ENCODE peak calls at places on chromosomes 4 and X, in eight cellular contexts. P is GM10248, K is PC-3, X is type B pancreatic cell, M is lung, V is Calu3, T is omental fat pad, L is mesothelial cell of epicardium. E is an unnamed sample.

GRCh38 chrX:20951016-20951795 is 423.0 kb upstream of the CNKSR2 start:
- DNase-seq in P (no peak), K (peak; percentile 37), X (no peak), M (no peak), V (peak; percentile 19), T (no peak), L (no peak), E (no peak)

GRCh38 chr4:87049508-87049907 is 114.7 kb downstream of the AFF1 start:
- DNase-seq in P (no peak), K (no peak), X (no peak), M (no peak), V (no peak), T (no peak), L (no peak), E (no peak)

GRCh38 chr4:189049682-189050081 is 891.0 kb upstream of the FRG1 start:
- DNase-seq in P (no peak), K (no peak), X (no peak), M (no peak), V (no peak), T (no peak), L (no peak), E (no peak)

GRCh38 chr4:13496605-13497004 is 12.5 kb upstream of the RAB28 start:
- DNase-seq in P (no peak), K (no peak), X (no peak), M (no peak), V (no peak), T (no peak), L (no peak), E (no peak)

GRCh38 chr4:158811704-158812103 is 42.9 kb downstream of the FNIP2 start:
- DNase-seq in P (no peak), K (peak; percentile 41), X (no peak), M (no peak), V (no peak), T (no peak), L (no peak), E (no peak)

GRCh38 chrX:46627700-46628405 is 54.3 kb downstream of the CHST7 start:
- DNase-seq in P (no peak), K (no peak), X (no peak), M (no peak), V (no peak), T (no peak), L (no peak), E (no peak)

GRCh38 chrX:110045421-110045820 is 42.5 kb downstream of the TMEM164 start:
- DNase-seq in P (no peak), K (no peak), X (no peak), M (no peak), V (no peak), T (no peak), L (no peak), E (no peak)

GRCh38 chr4:182938213-182938645 is 21.0 kb upstream of the DCTD start:
- DNase-seq in P (peak; percentile 77), K (peak; percentile 75), X (peak; percentile 80), M (peak; percentile 82), V (peak; percentile 81), T (no peak), L (no peak), E (peak; percentile 75)

GRCh38 chrX:40007136-40007535 is 90.6 kb downstream of the BCOR start:
- DNase-seq in P (no peak), K (no peak), X (no peak), M (no peak), V (no peak), T (no peak), L (no peak), E (no peak)

GRCh38 chrX:135707880-135708279 is 5.6 kb upstream of the CT45A1 start:
- DNase-seq in P (peak; percentile 30), K (peak; percentile 32), X (no peak), M (no peak), V (peak; percentile 9), T (no peak), L (no peak), E (peak; percentile 17)

GRCh38 chr4:88022289-88022688 is 14.9 kb downstream of the PKD2 start:
- DNase-seq in P (no peak), K (no peak), X (no peak), M (no peak), V (no peak), T (no peak), L (no peak), E (no peak)

GRCh38 chrX:154458954-154459829 is 1.1 kb downstream of the PLXNA3 start:
- DNase-seq in P (no peak), K (peak; percentile 54), X (no peak), M (no peak), V (peak; percentile 52), T (no peak), L (no peak), E (no peak)

GRCh38 chrX:135345328-135345645 is 36.0 kb downstream of the ETDC start:
- DNase-seq in P (no peak), K (peak; percentile 34), X (no peak), M (no peak), V (peak; percentile 10), T (no peak), L (no peak), E (no peak)

GRCh38 chrX:87621697-87622096 is 104.1 kb downstream of the KLHL4 start:
- DNase-seq in P (no peak), K (peak; percentile 7), X (no peak), M (no peak), V (no peak), T (no peak), L (no peak), E (no peak)

GRCh38 chr4:183571350-183572076 is 66.7 kb downstream of the ING2 start:
- DNase-seq in P (no peak), K (peak; percentile 15), X (no peak), M (peak; percentile 88), V (peak; percentile 35), T (no peak), L (no peak), E (no peak)

GRCh38 chr4:82499705-82500104 is 62.1 kb downstream of the TMEM150C start:
- DNase-seq in P (no peak), K (no peak), X (no peak), M (no peak), V (no peak), T (no peak), L (no peak), E (no peak)

GRCh38 chr4:87839309-87839946 is 6.7 kb downstream of the MEPE start:
- DNase-seq in P (peak; percentile 31), K (peak; percentile 45), X (no peak), M (no peak), V (no peak), T (no peak), L (no peak), E (peak; percentile 42)

GRCh38 chr4:174663254-174663653 is 141.0 kb upstream of the HPGD start:
- DNase-seq in P (no peak), K (peak; percentile 16), X (no peak), M (no peak), V (no peak), T (no peak), L (no peak), E (no peak)

GRCh38 chr4:107035711-107036601 is at the start of gene DKK2:
- DNase-seq in P (peak; percentile 35), K (no peak), X (peak; percentile 64), M (peak; percentile 28), V (no peak), T (no peak), L (peak; percentile 24), E (peak; percentile 9)

GRCh38 chr4:107036602-107037151 is 564 bp upstream of the DKK2 start:
- DNase-seq in P (peak; percentile 10), K (no peak), X (peak; percentile 64), M (no peak), V (no peak), T (no peak), L (no peak), E (no peak)

GRCh38 chr4:107037188-107037587 is 1.1 kb upstream of the DKK2 start:
- DNase-seq in P (peak; percentile 5), K (peak; percentile 4), X (peak; percentile 73), M (no peak), V (no peak), T (no peak), L (peak; percentile 30), E (no peak)

GRCh38 chr4:107034982-107035710 is 967 bp downstream of the DKK2 start:
- DNase-seq in P (peak; percentile 17), K (no peak), X (peak; percentile 72), M (no peak), V (no peak), T (no peak), L (no peak), E (no peak)

DNA sequence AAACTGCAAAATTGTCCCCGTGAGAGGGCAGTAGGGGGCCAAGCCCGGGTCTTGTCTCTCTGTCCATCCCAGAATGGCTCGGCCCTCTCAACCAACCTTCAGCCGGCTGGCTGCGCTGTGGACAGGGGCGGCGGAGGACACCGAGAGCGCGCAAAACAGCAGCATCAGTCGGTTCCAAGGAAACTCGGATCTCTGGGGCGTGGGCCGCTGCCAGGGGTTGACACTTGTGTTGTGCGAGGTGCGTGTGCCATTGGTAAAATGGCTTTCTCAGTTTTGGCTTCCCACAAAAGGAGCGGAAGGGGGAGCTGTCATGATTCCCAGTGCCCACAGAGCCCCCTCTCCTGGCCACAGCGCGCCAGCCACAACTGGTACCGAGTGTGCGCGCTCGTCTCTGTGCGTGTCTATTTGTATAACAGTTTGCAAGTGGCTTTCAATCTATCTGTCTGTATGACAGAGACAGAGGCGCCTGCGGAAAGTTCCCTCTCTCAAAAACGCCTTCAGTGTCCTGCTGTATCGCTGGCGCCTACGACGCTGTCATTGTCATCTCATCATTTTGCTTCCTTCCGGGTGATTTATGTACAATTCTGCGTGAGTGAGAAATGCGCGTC is 1.9 kb downstream of the DKK2 start:
- DNase-seq in P (peak; percentile 8), K (no peak), X (peak; percentile 74), M (peak; percentile 28), V (peak; percentile 44), T (no peak), L (no peak), E (no peak)
- TF ChIP-seq CTCF in P (no peak), K (no peak), X (peak; percentile 70), M (no peak), V (peak; percentile 25), T (no peak), L (no peak), E (no peak)

GRCh38 chr4:4860803-4861591 is 1.5 kb downstream of the MSX1 start:
- DNase-seq in P (no peak), K (no peak), X (no peak), M (no peak), V (no peak), T (no peak), L (no peak), E (peak; percentile 61)
- TF ChIP-seq CTCF in P (no peak), K (no peak), X (peak; percentile 2), M (no peak), V (no peak), T (no peak), L (no peak), E (no peak)

DNA sequence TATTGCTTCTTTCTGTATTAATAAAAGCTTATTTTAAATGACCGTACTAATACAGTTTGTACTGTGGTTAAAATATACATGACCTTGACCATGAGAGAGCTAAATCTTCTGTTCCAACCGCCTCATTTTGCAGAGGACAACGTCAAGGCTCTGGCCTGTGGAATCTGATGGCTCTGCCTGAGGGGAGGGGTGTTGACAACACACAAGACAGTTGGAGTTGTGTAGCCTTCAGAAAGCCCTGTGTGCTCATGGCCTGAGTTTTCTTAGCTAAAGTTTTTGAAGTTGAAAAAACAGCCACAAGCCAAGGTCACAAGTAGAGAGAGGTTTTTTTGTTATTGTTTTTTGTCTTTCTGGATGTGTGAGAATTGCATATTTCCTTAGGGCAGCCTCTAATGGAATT is 20.1 kb downstream of the SMS start:
- DNase-seq in P (no peak), K (no peak), X (no peak), M (no peak), V (no peak), T (no peak), L (no peak), E (no peak)
- TF ChIP-seq CTCF in P (no peak), K (no peak), X (no peak), M (no peak), V (no peak), T (no peak), L (no peak), E (no peak)

GRCh38 chr4:40552536-40552935 is 77.1 kb downstream of the RBM47 start:
- DNase-seq in P (no peak), K (peak; percentile 59), X (no peak), M (no peak), V (no peak), T (no peak), L (no peak), E (no peak)
- TF ChIP-seq CTCF in P (no peak), K (no peak), X (no peak), M (no peak), V (no peak), T (no peak), L (no peak), E (no peak)

E was measured in GM20000.